ENCODE peak calls at places on chromosome 13, in nine cellular contexts. P, Q, L, R, V, S, E, Y and W are unnamed samples.

GRCh38 chr13:81957121-81957520 is 1616.2 kb upstream of the SPRY2 start:
- DNase-seq in E (peak), P (no peak), S (no peak), L (peak), Q (no peak), R (no peak), Y (no peak), V (peak), W (no peak)

GRCh38 chr13:46667687-46668281 is 114.8 kb downstream of the LRCH1 start:
- DNase-seq in Q (no peak), E (no peak), L (no peak), R (peak), Y (peak), S (peak), P (no peak), V (peak), W (no peak)

GRCh38 chr13:43877788-43878187 is 1.8 kb downstream of the CCDC122 start:
- DNase-seq in E (no peak), R (no peak), V (no peak), Y (no peak), L (no peak), P (no peak), S (no peak), Q (no peak), W (no peak)

GRCh38 chr13:94558721-94559120 is 37.2 kb downstream of the TGDS start:
- DNase-seq in E (no peak), R (peak), S (peak), Y (no peak), V (peak), L (no peak), Q (no peak), P (no peak), W (no peak)

GRCh38 chr13:97976551-97977375 is 23.3 kb downstream of the IPO5 start:
- DNase-seq in L (peak), P (peak), Q (no peak), S (no peak), R (peak), Y (peak), E (peak), V (peak), W (no peak)

GRCh38 chr13:62209539-62209938 is 793.9 kb upstream of the PCDH20 start:
- DNase-seq in V (no peak), S (no peak), L (no peak), R (no peak), Y (no peak), P (no peak), Q (no peak), E (no peak), W (no peak)

GRCh38 chr13:76619631-76620030 is 266.6 kb downstream of the KCTD12 start:
- DNase-seq in R (no peak), E (no peak), Q (no peak), V (no peak), S (no peak), L (no peak), P (no peak), Y (no peak), W (no peak)

GRCh38 chr13:32840840-32841713 is 175.1 kb upstream of the KL start:
- DNase-seq in R (no peak), Q (no peak), S (no peak), L (no peak), Y (no peak), V (no peak), P (no peak), E (no peak), W (no peak)

GRCh38 chr13:27605610-27606200 is 14.6 kb downstream of the LNX2 start:
- DNase-seq in Y (no peak), V (peak), R (no peak), L (no peak), E (no peak), P (no peak), Q (no peak), S (no peak), W (no peak)

GRCh38 chr13:41470187-41470586 is 12.8 kb downstream of the RGCC start:
- DNase-seq in V (no peak), E (no peak), P (no peak), L (no peak), Q (no peak), Y (no peak), S (no peak), R (peak), W (no peak)

GRCh38 chr13:98992355-98992754 is 14.5 kb upstream of the DOCK9 start:
- DNase-seq in E (no peak), Q (no peak), S (no peak), V (no peak), L (no peak), Y (no peak), R (no peak), P (no peak), W (no peak)

GRCh38 chr13:27830010-27830409 is 37.7 kb downstream of the GSX1 start:
- DNase-seq in Q (no peak), E (peak), S (peak), L (peak), V (peak), Y (peak), R (peak), P (no peak), W (no peak)

GRCh38 chr13:113064000-113064533 is 41.5 kb upstream of the F7 start:
- DNase-seq in Y (no peak), E (no peak), P (no peak), R (no peak), V (no peak), Q (no peak), S (no peak), L (no peak), W (no peak)

GRCh38 chr13:23460921-23461320 is 27.4 kb upstream of the SACS start:
- DNase-seq in R (no peak), V (no peak), E (no peak), L (no peak), P (no peak), Y (no peak), S (no peak), Q (no peak), W (no peak)